ENCODE peak calls at places on chromosomes 13 and 19, in seven cellular contexts. One of them, this sample, is unnamed. For H3K36me3, the result is how much of the 10 kb centered on the place peaks cover.

GRCh38 chr13:21901326-21901725 is 230.5 kb downstream of the FGF9 start:
- DNase-seq in thoracic aorta: no peak
- DNase-seq in left ventricle myocardium inferior: no peak
- DNase-seq in PC-3: no peak
- DNase-seq in endodermal cell: no peak
- DNase-seq in lower lobe of right lung: no peak
- DNase-seq in PC-9: no peak
- DNase-seq in this sample: no peak

GRCh38 chr13:63481334-63481733 is 2065.7 kb upstream of the PCDH20 start:
- DNase-seq in thoracic aorta: no peak
- DNase-seq in left ventricle myocardium inferior: no peak
- DNase-seq in PC-3: no peak
- DNase-seq in endodermal cell: no peak
- DNase-seq in lower lobe of right lung: no peak
- DNase-seq in PC-9: no peak
- DNase-seq in this sample: no peak

GRCh38 chr13:111153977-111154332 is 38.8 kb downstream of the ARHGEF7 start:
- DNase-seq in thoracic aorta: no peak
- DNase-seq in left ventricle myocardium inferior: peak
- DNase-seq in PC-3: peak
- DNase-seq in endodermal cell: no peak
- DNase-seq in lower lobe of right lung: no peak
- DNase-seq in PC-9: peak
- DNase-seq in this sample: peak

GRCh38 chr13:20326276-20326675 is 94.2 kb upstream of the GJB6 start:
- DNase-seq in thoracic aorta: no peak
- DNase-seq in left ventricle myocardium inferior: no peak
- DNase-seq in PC-3: no peak
- DNase-seq in endodermal cell: no peak
- DNase-seq in lower lobe of right lung: no peak
- DNase-seq in PC-9: no peak
- DNase-seq in this sample: no peak

GRCh38 chr19:36489139-36489919 is at the start of gene ZNF566:
- DNase-seq in thoracic aorta: peak
- DNase-seq in left ventricle myocardium inferior: peak
- DNase-seq in PC-3: peak
- DNase-seq in endodermal cell: peak
- DNase-seq in lower lobe of right lung: peak
- DNase-seq in PC-9: peak
- DNase-seq in this sample: peak

GRCh38 chr13:98272549-98272948 is 95.5 kb upstream of the RNF113B start:
- DNase-seq in thoracic aorta: no peak
- DNase-seq in left ventricle myocardium inferior: no peak
- DNase-seq in PC-3: no peak
- DNase-seq in endodermal cell: peak
- DNase-seq in lower lobe of right lung: no peak
- DNase-seq in PC-9: no peak
- DNase-seq in this sample: no peak

GRCh38 chr13:74883834-74884233 is 598.1 kb downstream of the TBC1D4 start:
- DNase-seq in thoracic aorta: no peak
- DNase-seq in left ventricle myocardium inferior: no peak
- DNase-seq in PC-3: no peak
- DNase-seq in endodermal cell: no peak
- DNase-seq in lower lobe of right lung: no peak
- DNase-seq in PC-9: no peak
- DNase-seq in this sample: no peak

GRCh38 chr13:96728463-96728862 is 265.8 kb downstream of the OXGR1 start:
- DNase-seq in thoracic aorta: no peak
- DNase-seq in left ventricle myocardium inferior: no peak
- DNase-seq in PC-3: no peak
- DNase-seq in endodermal cell: no peak
- DNase-seq in lower lobe of right lung: no peak
- DNase-seq in PC-9: no peak
- DNase-seq in this sample: no peak

GRCh38 chr19:33219261-33219812 is 6.3 kb downstream of the SLC7A10 start:
- DNase-seq in thoracic aorta: no peak
- DNase-seq in left ventricle myocardium inferior: no peak
- DNase-seq in PC-3: no peak
- DNase-seq in endodermal cell: peak
- DNase-seq in lower lobe of right lung: no peak
- DNase-seq in PC-9: no peak
- DNase-seq in this sample: no peak

GRCh38 chr13:93259527-93260080 is 33.0 kb downstream of the GPC6 start:
- DNase-seq in thoracic aorta: no peak
- DNase-seq in left ventricle myocardium inferior: no peak
- DNase-seq in PC-3: no peak
- DNase-seq in endodermal cell: no peak
- DNase-seq in lower lobe of right lung: no peak
- DNase-seq in PC-9: no peak
- DNase-seq in this sample: no peak

GRCh38 chr19:11931051-11931450 is 6.1 kb downstream of the ZNF700 start:
- DNase-seq in thoracic aorta: no peak
- DNase-seq in left ventricle myocardium inferior: no peak
- DNase-seq in PC-3: no peak
- DNase-seq in endodermal cell: no peak
- DNase-seq in lower lobe of right lung: no peak
- DNase-seq in PC-9: no peak
- DNase-seq in this sample: no peak

GRCh38 chr19:9171393-9171991 is 7.3 kb upstream of the OR7D2 start:
- DNase-seq in thoracic aorta: no peak
- DNase-seq in left ventricle myocardium inferior: no peak
- DNase-seq in PC-3: no peak
- DNase-seq in endodermal cell: no peak
- DNase-seq in lower lobe of right lung: no peak
- DNase-seq in PC-9: no peak
- DNase-seq in this sample: no peak

GRCh38 chr13:68708336-68708908 is 1399.2 kb upstream of the ATXN8OS start:
- DNase-seq in thoracic aorta: no peak
- DNase-seq in left ventricle myocardium inferior: no peak
- DNase-seq in PC-3: no peak
- DNase-seq in endodermal cell: peak
- DNase-seq in lower lobe of right lung: no peak
- DNase-seq in PC-9: no peak
- DNase-seq in this sample: no peak

GRCh38 chr13:70117506-70117905 is 9.3 kb upstream of the KLHL1 start:
- DNase-seq in thoracic aorta: no peak
- DNase-seq in left ventricle myocardium inferior: no peak
- DNase-seq in PC-3: no peak
- DNase-seq in endodermal cell: no peak
- DNase-seq in lower lobe of right lung: no peak
- DNase-seq in PC-9: no peak
- DNase-seq in this sample: no peak

GRCh38 chr13:59837101-59837500 is 326.6 kb downstream of the DIAPH3 start:
- DNase-seq in thoracic aorta: no peak
- DNase-seq in left ventricle myocardium inferior: no peak
- DNase-seq in PC-3: peak
- DNase-seq in endodermal cell: no peak
- DNase-seq in lower lobe of right lung: no peak
- DNase-seq in PC-9: no peak
- DNase-seq in this sample: no peak

GRCh38 chr19:16934489-16934888 is 45.7 kb downstream of the F2RL3 start:
- DNase-seq in thoracic aorta: no peak
- DNase-seq in left ventricle myocardium inferior: no peak
- DNase-seq in PC-3: no peak
- DNase-seq in endodermal cell: no peak
- DNase-seq in lower lobe of right lung: no peak
- DNase-seq in PC-9: no peak
- DNase-seq in this sample: no peak

GRCh38 chr13:106917673-106918652 is 350.0 kb upstream of the ARGLU1 start:
- DNase-seq in thoracic aorta: peak
- DNase-seq in left ventricle myocardium inferior: peak
- DNase-seq in PC-3: peak
- DNase-seq in endodermal cell: peak
- DNase-seq in lower lobe of right lung: peak
- DNase-seq in PC-9: peak
- DNase-seq in this sample: peak

GRCh38 chr13:33483471-33483870 is 197.9 kb upstream of the STARD13 start:
- DNase-seq in thoracic aorta: no peak
- DNase-seq in left ventricle myocardium inferior: no peak
- DNase-seq in PC-3: peak
- DNase-seq in endodermal cell: no peak
- DNase-seq in lower lobe of right lung: no peak
- DNase-seq in PC-9: no peak
- DNase-seq in this sample: no peak

DNA sequence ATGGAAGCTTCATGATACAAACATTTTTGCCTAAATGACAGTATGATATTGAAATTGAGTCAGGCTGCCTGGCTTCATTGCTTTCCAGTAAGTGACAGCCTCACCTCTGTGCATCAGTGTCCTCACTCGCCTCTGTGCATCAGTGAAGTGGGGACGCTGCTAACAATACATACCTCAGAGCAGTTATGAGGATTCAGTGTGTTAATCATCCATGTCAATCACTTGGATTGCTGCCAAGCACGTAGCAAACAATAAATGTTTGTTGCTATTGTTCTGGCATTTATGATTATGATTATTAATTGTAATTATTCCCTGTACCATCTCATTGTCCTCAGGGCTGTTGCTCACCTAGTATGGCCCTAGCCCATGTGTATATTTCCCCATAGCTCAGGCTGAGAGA is 8.8 kb downstream of the PPP2R1A start:
- DNase-seq in thoracic aorta: no peak
- DNase-seq in left ventricle myocardium inferior: no peak
- DNase-seq in PC-3: no peak
- DNase-seq in endodermal cell: no peak
- DNase-seq in lower lobe of right lung: no peak
- DNase-seq in PC-9: peak
- DNase-seq in this sample: no peak
- H3K36me3 ChIP-seq in thoracic aorta: under half
- H3K36me3 ChIP-seq in left ventricle myocardium inferior: half or more
- H3K36me3 ChIP-seq in PC-3: half or more
- H3K36me3 ChIP-seq in endodermal cell: half or more
- H3K36me3 ChIP-seq in lower lobe of right lung: half or more
- H3K36me3 ChIP-seq in PC-9: half or more
- H3K36me3 ChIP-seq in this sample: under half

GRCh38 chr19:10818306-10819123 is 17.5 kb downstream of the TMED1 start:
- DNase-seq in thoracic aorta: no peak
- DNase-seq in left ventricle myocardium inferior: no peak
- DNase-seq in PC-3: no peak
- DNase-seq in endodermal cell: peak
- DNase-seq in lower lobe of right lung: no peak
- DNase-seq in PC-9: no peak
- DNase-seq in this sample: no peak

GRCh38 chr19:10816691-10817090 is 19.3 kb downstream of the TMED1 start:
- DNase-seq in thoracic aorta: no peak
- DNase-seq in left ventricle myocardium inferior: no peak
- DNase-seq in PC-3: no peak
- DNase-seq in endodermal cell: peak
- DNase-seq in lower lobe of right lung: no peak
- DNase-seq in PC-9: no peak
- DNase-seq in this sample: no peak

GRCh38 chr19:10817291-10818038 is 18.5 kb downstream of the TMED1 start:
- DNase-seq in thoracic aorta: peak
- DNase-seq in left ventricle myocardium inferior: no peak
- DNase-seq in PC-3: no peak
- DNase-seq in endodermal cell: peak
- DNase-seq in lower lobe of right lung: no peak
- DNase-seq in PC-9: no peak
- DNase-seq in this sample: peak

GRCh38 chr19:10819124-10820060 is 16.6 kb downstream of the TMED1 start:
- DNase-seq in thoracic aorta: no peak
- DNase-seq in left ventricle myocardium inferior: no peak
- DNase-seq in PC-3: no peak
- DNase-seq in endodermal cell: no peak
- DNase-seq in lower lobe of right lung: no peak
- DNase-seq in PC-9: no peak
- DNase-seq in this sample: no peak

GRCh38 chr19:10820173-10820572 is 15.8 kb downstream of the TMED1 start:
- DNase-seq in thoracic aorta: no peak
- DNase-seq in left ventricle myocardium inferior: no peak
- DNase-seq in PC-3: peak
- DNase-seq in endodermal cell: peak
- DNase-seq in lower lobe of right lung: no peak
- DNase-seq in PC-9: no peak
- DNase-seq in this sample: no peak
- H3K36me3 ChIP-seq in thoracic aorta: under half
- H3K36me3 ChIP-seq in left ventricle myocardium inferior: half or more
- H3K36me3 ChIP-seq in PC-3: under half
- H3K36me3 ChIP-seq in endodermal cell: under half
- H3K36me3 ChIP-seq in lower lobe of right lung: half or more
- H3K36me3 ChIP-seq in PC-9: under half
- H3K36me3 ChIP-seq in this sample: half or more

DNA sequence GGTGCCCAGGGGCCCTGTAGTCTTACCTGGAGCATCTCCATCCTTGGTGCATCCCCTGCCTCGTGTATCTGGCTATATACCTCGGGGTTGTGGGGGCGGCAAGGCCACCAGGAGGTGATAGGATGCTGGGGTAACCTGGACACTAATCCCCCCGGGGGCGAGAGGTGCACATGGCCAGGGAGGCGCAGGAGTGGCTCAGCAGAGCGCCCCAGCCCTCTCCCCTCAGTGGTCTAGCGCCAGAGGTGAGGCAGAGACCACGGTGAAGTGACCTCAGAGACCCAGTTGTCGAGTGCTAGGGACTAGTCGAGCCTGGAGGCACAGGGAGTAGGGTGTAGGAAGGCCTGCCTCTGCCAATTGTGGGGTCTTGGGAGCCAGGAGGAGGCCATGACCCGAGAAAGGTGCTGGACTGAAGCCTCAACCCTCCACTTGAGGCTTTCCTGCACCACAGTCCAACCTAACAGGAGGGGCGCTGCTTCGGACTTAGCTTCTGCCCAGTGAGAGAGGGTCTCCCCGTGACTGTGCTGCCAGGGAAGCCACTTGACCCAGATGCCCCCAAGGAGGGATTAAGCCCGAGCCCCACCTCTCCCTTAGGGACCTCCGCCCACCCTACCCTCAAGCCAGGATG is at the start of gene LHB:
- DNase-seq in thoracic aorta: no peak
- DNase-seq in left ventricle myocardium inferior: no peak
- DNase-seq in PC-3: no peak
- DNase-seq in endodermal cell: no peak
- DNase-seq in lower lobe of right lung: no peak
- DNase-seq in PC-9: no peak
- DNase-seq in this sample: no peak
- H3K36me3 ChIP-seq in thoracic aorta: under half
- H3K36me3 ChIP-seq in left ventricle myocardium inferior: under half
- H3K36me3 ChIP-seq in PC-3: under half
- H3K36me3 ChIP-seq in endodermal cell: under half
- H3K36me3 ChIP-seq in lower lobe of right lung: under half
- H3K36me3 ChIP-seq in PC-9: under half
- H3K36me3 ChIP-seq in this sample: under half

DNA sequence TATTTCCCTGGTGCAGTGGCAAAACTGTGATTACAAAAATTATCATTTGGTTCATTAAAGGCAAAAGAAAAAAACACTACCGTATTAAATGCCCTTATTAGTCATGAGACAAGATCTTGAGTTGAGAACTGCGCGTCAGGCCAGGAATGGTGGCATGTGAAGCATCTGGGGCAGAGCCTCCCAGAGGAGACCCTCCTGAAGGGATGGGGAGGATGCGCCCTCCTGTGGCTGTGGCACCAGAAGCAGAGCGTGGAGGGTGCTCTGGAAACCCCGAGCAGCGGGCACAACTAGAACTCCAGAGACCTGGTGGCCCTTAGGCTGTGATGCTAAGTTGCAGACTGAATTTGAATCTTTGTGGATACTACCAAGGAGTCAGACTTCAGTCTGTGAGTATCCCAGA is 11.5 kb downstream of the CUL4A start:
- DNase-seq in thoracic aorta: no peak
- DNase-seq in left ventricle myocardium inferior: peak
- DNase-seq in PC-3: no peak
- DNase-seq in endodermal cell: peak
- DNase-seq in lower lobe of right lung: no peak
- DNase-seq in PC-9: no peak
- DNase-seq in this sample: no peak
- H3K36me3 ChIP-seq in thoracic aorta: under half
- H3K36me3 ChIP-seq in left ventricle myocardium inferior: half or more
- H3K36me3 ChIP-seq in PC-3: under half
- H3K36me3 ChIP-seq in endodermal cell: half or more
- H3K36me3 ChIP-seq in lower lobe of right lung: half or more
- H3K36me3 ChIP-seq in PC-9: under half
- H3K36me3 ChIP-seq in this sample: under half

This sample was measured in tibial artery.